ENCODE peak calls at places on chromosomes 2 and 18, in five cellular contexts. One of them, this sample, is unnamed.

GRCh38 chr2:98576666-98577312 is 31.5 kb downstream of the COA5 start:
- DNase-seq in GM06990: no peak
- DNase-seq in HFFc6: no peak
- DNase-seq in nephron progenitor cell: no peak
- DNase-seq in cardiac muscle cell: no peak
- DNase-seq in this sample: no peak

GRCh38 chr2:11750917-11751316 is 4.5 kb downstream of the LPIN1 start:
- DNase-seq in GM06990: no peak
- DNase-seq in HFFc6: no peak
- DNase-seq in nephron progenitor cell: no peak
- DNase-seq in cardiac muscle cell: no peak
- DNase-seq in this sample: no peak

GRCh38 chr18:32530947-32531651 is 60.4 kb upstream of the GAREM1 start:
- DNase-seq in GM06990: peak
- DNase-seq in HFFc6: no peak
- DNase-seq in nephron progenitor cell: no peak
- DNase-seq in cardiac muscle cell: no peak
- DNase-seq in this sample: no peak

GRCh38 chr2:172927381-172928357 is 148.0 kb upstream of the MAP3K20 start:
- DNase-seq in GM06990: no peak
- DNase-seq in HFFc6: peak
- DNase-seq in nephron progenitor cell: no peak
- DNase-seq in cardiac muscle cell: no peak
- DNase-seq in this sample: no peak

GRCh38 chr2:192410319-192410718 is 215.6 kb upstream of the TMEFF2 start:
- DNase-seq in GM06990: no peak
- DNase-seq in HFFc6: no peak
- DNase-seq in nephron progenitor cell: no peak
- DNase-seq in cardiac muscle cell: no peak
- DNase-seq in this sample: no peak

GRCh38 chr18:55779461-55779710 is 191.4 kb upstream of the TCF4 start:
- DNase-seq in GM06990: peak
- DNase-seq in HFFc6: no peak
- DNase-seq in nephron progenitor cell: no peak
- DNase-seq in cardiac muscle cell: no peak
- DNase-seq in this sample: no peak

GRCh38 chr2:86274918-86275275 is 62.5 kb downstream of the REEP1 start:
- DNase-seq in GM06990: peak
- DNase-seq in HFFc6: no peak
- DNase-seq in nephron progenitor cell: no peak
- DNase-seq in cardiac muscle cell: peak
- DNase-seq in this sample: peak

GRCh38 chr18:37476182-37476581 is 89.4 kb downstream of the CELF4 start:
- DNase-seq in GM06990: no peak
- DNase-seq in HFFc6: peak
- DNase-seq in nephron progenitor cell: peak
- DNase-seq in cardiac muscle cell: peak
- DNase-seq in this sample: peak

GRCh38 chr2:235848055-235848454 is 320.1 kb downstream of the GBX2 start:
- DNase-seq in GM06990: no peak
- DNase-seq in HFFc6: no peak
- DNase-seq in nephron progenitor cell: no peak
- DNase-seq in cardiac muscle cell: no peak
- DNase-seq in this sample: no peak

GRCh38 chr2:232777278-232777677 is 913 bp upstream of the KCNJ13 start:
- DNase-seq in GM06990: no peak
- DNase-seq in HFFc6: no peak
- DNase-seq in nephron progenitor cell: no peak
- DNase-seq in cardiac muscle cell: no peak
- DNase-seq in this sample: no peak

GRCh38 chr2:233115761-233116160 is 55.6 kb downstream of the INPP5D start:
- DNase-seq in GM06990: no peak
- DNase-seq in HFFc6: no peak
- DNase-seq in nephron progenitor cell: no peak
- DNase-seq in cardiac muscle cell: peak
- DNase-seq in this sample: no peak

GRCh38 chr2:33583194-33583938 is 15.7 kb downstream of the FAM98A start:
- DNase-seq in GM06990: peak
- DNase-seq in HFFc6: peak
- DNase-seq in nephron progenitor cell: peak
- DNase-seq in cardiac muscle cell: peak
- DNase-seq in this sample: peak

GRCh38 chr2:190533968-190534309 is 583 bp downstream of the NEMP2 start:
- DNase-seq in GM06990: peak
- DNase-seq in HFFc6: no peak
- DNase-seq in nephron progenitor cell: no peak
- DNase-seq in cardiac muscle cell: no peak
- DNase-seq in this sample: peak

GRCh38 chr2:159637988-159638501 is 21.7 kb upstream of the BAZ2B start:
- DNase-seq in GM06990: no peak
- DNase-seq in HFFc6: peak
- DNase-seq in nephron progenitor cell: no peak
- DNase-seq in cardiac muscle cell: no peak
- DNase-seq in this sample: no peak

GRCh38 chr2:34646901-34647300 is 1047.8 kb upstream of the FAM98A start:
- DNase-seq in GM06990: no peak
- DNase-seq in HFFc6: no peak
- DNase-seq in nephron progenitor cell: no peak
- DNase-seq in cardiac muscle cell: no peak
- DNase-seq in this sample: no peak

GRCh38 chr2:168976034-168976654 is 55.0 kb downstream of the ABCB11 start:
- DNase-seq in GM06990: no peak
- DNase-seq in HFFc6: no peak
- DNase-seq in nephron progenitor cell: no peak
- DNase-seq in cardiac muscle cell: no peak
- DNase-seq in this sample: no peak

GRCh38 chr2:157672129-157672528 is 43.5 kb upstream of the ACVR1C start:
- DNase-seq in GM06990: no peak
- DNase-seq in HFFc6: no peak
- DNase-seq in nephron progenitor cell: no peak
- DNase-seq in cardiac muscle cell: no peak
- DNase-seq in this sample: no peak

GRCh38 chr2:46913471-46914381 is 1.9 kb downstream of the MCFD2 start:
- DNase-seq in GM06990: no peak
- DNase-seq in HFFc6: peak
- DNase-seq in nephron progenitor cell: no peak
- DNase-seq in cardiac muscle cell: no peak
- DNase-seq in this sample: no peak

GRCh38 chr2:232349546-232349945 is 29.0 kb upstream of the ALPP start:
- DNase-seq in GM06990: no peak
- DNase-seq in HFFc6: no peak
- DNase-seq in nephron progenitor cell: peak
- DNase-seq in cardiac muscle cell: no peak
- DNase-seq in this sample: no peak

GRCh38 chr2:102238039-102238756 is 51.4 kb downstream of the IL1RL2 start:
- DNase-seq in GM06990: no peak
- DNase-seq in HFFc6: peak
- DNase-seq in nephron progenitor cell: no peak
- DNase-seq in cardiac muscle cell: no peak
- DNase-seq in this sample: no peak

GRCh38 chr2:59149271-59149670 is 908.1 kb upstream of the FANCL start:
- DNase-seq in GM06990: no peak
- DNase-seq in HFFc6: no peak
- DNase-seq in nephron progenitor cell: no peak
- DNase-seq in cardiac muscle cell: no peak
- DNase-seq in this sample: no peak

GRCh38 chr18:4524096-4524495 is 69.0 kb upstream of the DLGAP1 start:
- DNase-seq in GM06990: no peak
- DNase-seq in HFFc6: no peak
- DNase-seq in nephron progenitor cell: no peak
- DNase-seq in cardiac muscle cell: no peak
- DNase-seq in this sample: no peak

GRCh38 chr18:56888978-56889377 is 237.8 kb downstream of the WDR7 start:
- DNase-seq in GM06990: no peak
- DNase-seq in HFFc6: no peak
- DNase-seq in nephron progenitor cell: no peak
- DNase-seq in cardiac muscle cell: no peak
- DNase-seq in this sample: no peak

GRCh38 chr2:54528311-54528945 is 72.3 kb downstream of the SPTBN1 start:
- DNase-seq in GM06990: no peak
- DNase-seq in HFFc6: no peak
- DNase-seq in nephron progenitor cell: no peak
- DNase-seq in cardiac muscle cell: no peak
- DNase-seq in this sample: no peak

GRCh38 chr2:173652311-173652710 is 297.6 kb downstream of the CDCA7 start:
- DNase-seq in GM06990: no peak
- DNase-seq in HFFc6: peak
- DNase-seq in nephron progenitor cell: no peak
- DNase-seq in cardiac muscle cell: no peak
- DNase-seq in this sample: no peak

GRCh38 chr2:53432921-53433320 is 334.7 kb upstream of the CHAC2 start:
- DNase-seq in GM06990: no peak
- DNase-seq in HFFc6: no peak
- DNase-seq in nephron progenitor cell: no peak
- DNase-seq in cardiac muscle cell: no peak
- DNase-seq in this sample: no peak

GRCh38 chr2:43934567-43934966 is 61.2 kb downstream of the LRPPRC start:
- DNase-seq in GM06990: no peak
- DNase-seq in HFFc6: no peak
- DNase-seq in nephron progenitor cell: no peak
- DNase-seq in cardiac muscle cell: no peak
- DNase-seq in this sample: no peak

GRCh38 chr2:148511883-148512282 is 132.7 kb upstream of the EPC2 start:
- DNase-seq in GM06990: no peak
- DNase-seq in HFFc6: no peak
- DNase-seq in nephron progenitor cell: no peak
- DNase-seq in cardiac muscle cell: no peak
- DNase-seq in this sample: no peak

GRCh38 chr2:148507970-148508369 is 136.6 kb upstream of the EPC2 start:
- DNase-seq in GM06990: no peak
- DNase-seq in HFFc6: no peak
- DNase-seq in nephron progenitor cell: no peak
- DNase-seq in cardiac muscle cell: peak
- DNase-seq in this sample: no peak

GRCh38 chr2:148508878-148509702 is 135.5 kb upstream of the EPC2 start:
- DNase-seq in GM06990: peak
- DNase-seq in HFFc6: peak
- DNase-seq in nephron progenitor cell: peak
- DNase-seq in cardiac muscle cell: peak
- DNase-seq in this sample: peak

GRCh38 chr2:148513425-148513824 is 131.1 kb upstream of the EPC2 start:
- DNase-seq in GM06990: no peak
- DNase-seq in HFFc6: no peak
- DNase-seq in nephron progenitor cell: no peak
- DNase-seq in cardiac muscle cell: no peak
- DNase-seq in this sample: no peak

GRCh38 chr2:148509703-148510036 is 134.9 kb upstream of the EPC2 start:
- DNase-seq in GM06990: no peak
- DNase-seq in HFFc6: no peak
- DNase-seq in nephron progenitor cell: no peak
- DNase-seq in cardiac muscle cell: no peak
- DNase-seq in this sample: no peak
- TF ChIP-seq CTCF in GM06990: no peak
- TF ChIP-seq CTCF in HFFc6: peak
- TF ChIP-seq CTCF in nephron progenitor cell: peak
- TF ChIP-seq CTCF in cardiac muscle cell: no peak
- TF ChIP-seq CTCF in this sample: no peak

DNA sequence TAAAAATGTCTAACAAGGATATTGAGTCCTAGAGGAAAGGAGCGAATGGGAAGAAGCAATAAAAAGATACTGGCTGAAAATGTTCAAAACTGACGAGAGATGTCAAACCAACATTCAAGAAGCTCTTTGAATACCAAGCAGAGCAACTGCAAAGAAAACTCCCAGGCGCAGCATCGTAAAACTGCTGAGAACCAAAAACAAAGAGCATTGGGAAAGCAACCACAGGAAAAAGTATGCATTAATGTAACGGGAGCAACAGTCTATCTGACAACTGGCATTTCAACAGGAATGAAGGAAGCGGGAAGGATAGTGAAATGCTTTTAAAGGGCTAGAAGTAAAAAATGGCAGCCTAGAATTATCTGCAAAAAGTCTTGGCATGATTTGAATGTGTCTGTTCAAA is 53.1 kb downstream of the ADCY3 start:
- DNase-seq in GM06990: no peak
- DNase-seq in HFFc6: no peak
- DNase-seq in nephron progenitor cell: no peak
- DNase-seq in cardiac muscle cell: no peak
- DNase-seq in this sample: no peak
- TF ChIP-seq CTCF in GM06990: no peak
- TF ChIP-seq CTCF in HFFc6: no peak
- TF ChIP-seq CTCF in nephron progenitor cell: no peak
- TF ChIP-seq CTCF in cardiac muscle cell: no peak
- TF ChIP-seq CTCF in this sample: no peak

DNA sequence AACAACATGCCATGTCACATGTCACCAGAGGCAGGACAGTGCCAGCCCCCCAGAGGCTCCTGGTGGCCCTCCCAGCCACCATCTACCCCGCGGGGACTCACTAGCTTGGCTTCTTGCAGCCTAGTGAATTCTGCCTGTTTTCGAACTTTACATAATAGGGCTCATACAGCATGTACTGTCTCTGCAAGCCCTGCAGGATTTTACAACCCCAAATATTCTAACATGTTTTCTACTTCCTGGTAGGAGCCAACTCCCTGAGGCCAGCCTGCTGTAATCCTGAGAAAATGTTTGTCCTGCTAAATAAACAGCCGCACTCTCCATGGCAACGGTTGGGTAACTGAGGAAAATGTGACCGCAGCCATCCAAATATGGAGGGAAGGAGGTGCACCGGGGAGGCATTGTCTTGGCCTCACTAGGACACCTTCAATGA is 2.7 kb downstream of the PER2 start:
- DNase-seq in GM06990: no peak
- DNase-seq in HFFc6: peak
- DNase-seq in nephron progenitor cell: peak
- DNase-seq in cardiac muscle cell: no peak
- DNase-seq in this sample: no peak
- TF ChIP-seq CTCF in GM06990: no peak
- TF ChIP-seq CTCF in HFFc6: no peak
- TF ChIP-seq CTCF in nephron progenitor cell: no peak
- TF ChIP-seq CTCF in cardiac muscle cell: no peak
- TF ChIP-seq CTCF in this sample: no peak

GRCh38 chr2:170146784-170147183 is 31.2 kb upstream of the MYO3B start:
- DNase-seq in GM06990: no peak
- DNase-seq in HFFc6: no peak
- DNase-seq in nephron progenitor cell: no peak
- DNase-seq in cardiac muscle cell: no peak
- DNase-seq in this sample: no peak
- TF ChIP-seq CTCF in GM06990: no peak
- TF ChIP-seq CTCF in HFFc6: no peak
- TF ChIP-seq CTCF in nephron progenitor cell: no peak
- TF ChIP-seq CTCF in cardiac muscle cell: no peak
- TF ChIP-seq CTCF in this sample: no peak

DNA sequence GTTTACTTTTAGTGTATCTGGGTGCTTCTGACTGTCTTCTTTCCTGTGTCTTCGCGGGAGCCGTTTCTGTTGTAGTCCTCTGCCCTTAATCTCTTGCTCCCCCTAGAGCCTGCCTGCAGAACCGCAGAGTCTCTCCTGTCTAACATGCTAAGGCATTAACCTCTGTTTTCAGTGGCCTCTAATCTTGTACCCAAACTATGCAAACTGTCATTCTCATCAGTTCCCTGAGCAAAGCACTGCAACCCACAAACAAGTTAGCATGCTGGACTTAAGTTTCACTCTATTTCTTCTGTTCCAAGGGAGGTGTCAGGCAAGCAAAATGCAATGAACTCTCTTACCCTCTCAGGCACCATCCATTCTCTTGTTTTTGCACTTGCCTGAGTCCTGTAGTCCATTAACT is 138.4 kb downstream of the OTX1 start:
- DNase-seq in GM06990: no peak
- DNase-seq in HFFc6: peak
- DNase-seq in nephron progenitor cell: peak
- DNase-seq in cardiac muscle cell: peak
- DNase-seq in this sample: peak
- TF ChIP-seq CTCF in GM06990: peak
- TF ChIP-seq CTCF in HFFc6: peak
- TF ChIP-seq CTCF in nephron progenitor cell: peak
- TF ChIP-seq CTCF in cardiac muscle cell: peak
- TF ChIP-seq CTCF in this sample: peak

GRCh38 chr2:218432676-218433365 is 13.9 kb downstream of the VIL1 start:
- DNase-seq in GM06990: no peak
- DNase-seq in HFFc6: no peak
- DNase-seq in nephron progenitor cell: no peak
- DNase-seq in cardiac muscle cell: no peak
- DNase-seq in this sample: no peak
- TF ChIP-seq CTCF in GM06990: no peak
- TF ChIP-seq CTCF in HFFc6: no peak
- TF ChIP-seq CTCF in nephron progenitor cell: no peak
- TF ChIP-seq CTCF in cardiac muscle cell: no peak
- TF ChIP-seq CTCF in this sample: no peak